ENCODE peak calls at places on chromosomes 6 and 20, in eight cellular contexts. Z is MCF 10A, L is colonic mucosa, M is kidney tubule cell, R is nephron progenitor cell, H is non-pigmented ciliary epithelial cell, D is GM18507, V is pancreas. U is an unnamed sample.

GRCh38 chr20:59121714-59122376 is 41.8 kb upstream of the ZNF831 start:
- DNase-seq in M (no peak), Z (no peak), L (no peak), R (no peak), V (no peak), H (no peak), D (no peak), U (peak; percentile 39)

GRCh38 chr6:119040229-119040628 is 38.2 kb downstream of the FAM184A start:
- DNase-seq in V (no peak), D (no peak), R (no peak), Z (no peak), H (no peak), L (no peak), M (peak; percentile 43), U (no peak)

GRCh38 chr6:56714982-56715456 is 72.3 kb upstream of the DST start:
- DNase-seq in H (peak; percentile 72), L (no peak), Z (peak; percentile 91), R (no peak), D (no peak), M (peak; percentile 94), V (no peak), U (no peak)

GRCh38 chr20:35978041-35978513 is 9.7 kb downstream of the CNBD2 start:
- DNase-seq in L (no peak), M (no peak), V (no peak), R (no peak), D (no peak), Z (peak; percentile 45), H (no peak), U (no peak)

GRCh38 chr20:40397483-40397882 is 291.6 kb downstream of the MAFB start:
- DNase-seq in V (no peak), D (no peak), Z (no peak), M (no peak), H (no peak), R (no peak), L (no peak), U (no peak)

GRCh38 chr6:81241717-81242116 is 510.8 kb downstream of the TENT5A start:
- DNase-seq in H (no peak), R (no peak), Z (peak; percentile 45), V (no peak), M (peak; percentile 2), L (no peak), D (no peak), U (no peak)

GRCh38 chr6:50030777-50031562 is 9.2 kb upstream of the DEFB110 start:
- DNase-seq in M (peak; percentile 6), L (no peak), R (peak; percentile 31), H (no peak), Z (peak; percentile 51), V (no peak), D (no peak), U (peak; percentile 67)

GRCh38 chr6:133889557-133890301 is 816 bp downstream of the TCF21 start:
- DNase-seq in R (peak; percentile 80), D (no peak), V (peak; percentile 20), M (no peak), Z (no peak), L (no peak), H (peak; percentile 26), U (no peak)

GRCh38 chr6:52419809-52420667 is at the start of gene EFHC1:
- DNase-seq in L (peak; percentile 99), V (peak; percentile 99), H (peak; percentile 87), M (peak; percentile 99), R (peak; percentile 99), Z (peak; percentile 97), D (peak; percentile 95), U (peak; percentile 92)

GRCh38 chr6:80382796-80383195 is 276.3 kb downstream of the BCKDHB start:
- DNase-seq in D (no peak), Z (no peak), L (no peak), R (no peak), H (peak; percentile 11), M (no peak), V (no peak), U (no peak)

GRCh38 chr20:671252-672030 is 4.2 kb downstream of the SCRT2 start:
- DNase-seq in L (no peak), M (no peak), H (no peak), V (no peak), D (no peak), R (no peak), Z (no peak), U (no peak)

GRCh38 chr6:137951064-137951597 is 84.1 kb downstream of the TNFAIP3 start:
- DNase-seq in Z (no peak), D (no peak), H (no peak), R (no peak), M (no peak), V (no peak), L (no peak), U (no peak)

GRCh38 chr20:14344746-14345145 is 7.3 kb upstream of the FLRT3 start:
- DNase-seq in Z (no peak), R (no peak), H (no peak), M (no peak), L (no peak), D (no peak), V (no peak), U (no peak)

GRCh38 chr20:25081065-25081729 is 744 bp downstream of the VSX1 start:
- DNase-seq in D (no peak), Z (no peak), M (peak; percentile 13), L (no peak), H (no peak), V (peak; percentile 45), R (peak; percentile 90), U (no peak)

GRCh38 chr20:9903048-9903651 is 64.3 kb upstream of the PAK5 start:
- DNase-seq in L (no peak), D (no peak), M (peak; percentile 10), Z (peak; percentile 25), H (no peak), R (peak; percentile 31), V (no peak), U (peak; percentile 50)

GRCh38 chr20:51953731-51954340 is 151.5 kb upstream of the SALL4 start:
- DNase-seq in D (no peak), V (no peak), H (no peak), Z (no peak), R (no peak), M (peak; percentile 10), L (no peak), U (no peak)

GRCh38 chr20:14413835-14414234 is 76.4 kb upstream of the FLRT3 start:
- DNase-seq in H (no peak), D (no peak), V (no peak), R (no peak), M (no peak), Z (no peak), L (no peak), U (no peak)

GRCh38 chr6:110537208-110538123 is 61.1 kb upstream of the SLC22A16 start:
- DNase-seq in H (peak; percentile 87), R (no peak), Z (peak; percentile 97), L (no peak), M (peak; percentile 95), V (no peak), D (no peak), U (no peak)

GRCh38 chr20:2768632-2769015 is 31.8 kb downstream of the CPXM1 start:
- DNase-seq in H (no peak), Z (no peak), M (no peak), D (no peak), V (no peak), L (no peak), R (no peak), U (no peak)

GRCh38 chr6:158850807-158851115 is 31.6 kb upstream of the EZR start:
- DNase-seq in H (no peak), L (no peak), D (no peak), Z (peak; percentile 27), V (no peak), M (no peak), R (no peak), U (no peak)

GRCh38 chr20:17721802-17722486 is 22.2 kb downstream of the BANF2 start:
- DNase-seq in M (no peak), D (no peak), L (peak; percentile 69), R (no peak), H (no peak), V (peak; percentile 49), Z (peak; percentile 8), U (no peak)

GRCh38 chr6:16752206-16752867 is 8.9 kb downstream of the ATXN1 start:
- DNase-seq in V (no peak), L (peak; percentile 37), Z (peak; percentile 87), D (no peak), M (peak; percentile 75), R (no peak), H (no peak), U (no peak)